ENCODE peak calls at places on chromosomes 6 and 20, in five cellular contexts. One of them, this sample, is unnamed.

GRCh38 chr20:63156221-63156671 is 59.7 kb downstream of the YTHDF1 start:
- DNase-seq in NCI-H2081: no peak
- DNase-seq in SHP77: no peak
- DNase-seq in foreskin melanocyte: no peak
- DNase-seq in posterior cingulate gyrus: peak; percentile 15
- DNase-seq in this sample: no peak

GRCh38 chr20:61414455-61414991 is 162.5 kb downstream of the CDH4 start:
- DNase-seq in SHP77: no peak
- DNase-seq in foreskin melanocyte: peak; percentile 96
- DNase-seq in posterior cingulate gyrus: peak; percentile 89
- DNase-seq in NCI-H2081: no peak
- DNase-seq in this sample: peak; percentile 62

GRCh38 chr20:24350923-24351368 is 118.5 kb upstream of the SYNDIG1 start:
- DNase-seq in foreskin melanocyte: no peak
- DNase-seq in NCI-H2081: no peak
- DNase-seq in posterior cingulate gyrus: no peak
- DNase-seq in SHP77: no peak
- DNase-seq in this sample: no peak

GRCh38 chr6:107128175-107128574 is 12.9 kb upstream of the BEND3 start:
- DNase-seq in SHP77: no peak
- DNase-seq in posterior cingulate gyrus: no peak
- DNase-seq in foreskin melanocyte: no peak
- DNase-seq in NCI-H2081: no peak
- DNase-seq in this sample: no peak

GRCh38 chr6:33769248-33769821 is 19.6 kb downstream of the LEMD2 start:
- DNase-seq in posterior cingulate gyrus: peak; percentile 39
- DNase-seq in SHP77: no peak
- DNase-seq in NCI-H2081: no peak
- DNase-seq in foreskin melanocyte: no peak
- DNase-seq in this sample: no peak

GRCh38 chr6:110625883-110626282 is 149.5 kb upstream of the SLC22A16 start:
- DNase-seq in SHP77: no peak
- DNase-seq in NCI-H2081: no peak
- DNase-seq in posterior cingulate gyrus: no peak
- DNase-seq in foreskin melanocyte: no peak
- DNase-seq in this sample: no peak

GRCh38 chr6:130923350-130923749 is 96.1 kb downstream of the SMLR1 start:
- DNase-seq in foreskin melanocyte: no peak
- DNase-seq in posterior cingulate gyrus: no peak
- DNase-seq in NCI-H2081: no peak
- DNase-seq in SHP77: no peak
- DNase-seq in this sample: no peak

GRCh38 chr20:57432874-57433491 is 41.8 kb downstream of the RBM38 start:
- DNase-seq in SHP77: peak; percentile 36
- DNase-seq in posterior cingulate gyrus: peak; percentile 43
- DNase-seq in foreskin melanocyte: no peak
- DNase-seq in NCI-H2081: no peak
- DNase-seq in this sample: no peak

This sample was measured in dorsolateral prefrontal cortex.